ENCODE peak calls at places on chromosomes 4 and X, in eight cellular contexts. One of them, this sample, is unnamed.

GRCh38 chr4:86595426-86595805 is 1.3 kb downstream of the PTPN13 start:
- DNase-seq in body of pancreas: no peak
- DNase-seq in sigmoid colon: no peak
- DNase-seq in IMR-90: peak; percentile 30
- DNase-seq in ovary: no peak
- DNase-seq in adrenal gland: peak; percentile 31
- DNase-seq in NB4: peak; percentile 66
- DNase-seq in gastrocnemius medialis: no peak
- DNase-seq in this sample: no peak

GRCh38 chr4:85792576-85792975 is 317.6 kb downstream of the ARHGAP24 start:
- DNase-seq in body of pancreas: no peak
- DNase-seq in sigmoid colon: no peak
- DNase-seq in IMR-90: no peak
- DNase-seq in ovary: no peak
- DNase-seq in adrenal gland: no peak
- DNase-seq in NB4: no peak
- DNase-seq in gastrocnemius medialis: no peak
- DNase-seq in this sample: no peak

GRCh38 chrX:53356186-53356585 is 66.3 kb downstream of the SMC1A start:
- DNase-seq in body of pancreas: no peak
- DNase-seq in sigmoid colon: no peak
- DNase-seq in IMR-90: no peak
- DNase-seq in ovary: no peak
- DNase-seq in adrenal gland: no peak
- DNase-seq in NB4: peak; percentile 27
- DNase-seq in gastrocnemius medialis: no peak
- DNase-seq in this sample: no peak

GRCh38 chr4:111854494-111855087 is 290.7 kb upstream of the FAM241A start:
- DNase-seq in body of pancreas: peak; percentile 22
- DNase-seq in sigmoid colon: no peak
- DNase-seq in IMR-90: peak; percentile 30
- DNase-seq in ovary: no peak
- DNase-seq in adrenal gland: peak; percentile 25
- DNase-seq in NB4: peak; percentile 42
- DNase-seq in gastrocnemius medialis: no peak
- DNase-seq in this sample: no peak

GRCh38 chr4:48109413-48110263 is 24.4 kb downstream of the TXK start:
- DNase-seq in body of pancreas: no peak
- DNase-seq in sigmoid colon: no peak
- DNase-seq in IMR-90: peak; percentile 40
- DNase-seq in ovary: no peak
- DNase-seq in adrenal gland: no peak
- DNase-seq in NB4: peak; percentile 70
- DNase-seq in gastrocnemius medialis: no peak
- DNase-seq in this sample: no peak

GRCh38 chr4:14867847-14868246 is 134.4 kb upstream of the CPEB2 start:
- DNase-seq in body of pancreas: no peak
- DNase-seq in sigmoid colon: no peak
- DNase-seq in IMR-90: no peak
- DNase-seq in ovary: no peak
- DNase-seq in adrenal gland: no peak
- DNase-seq in NB4: no peak
- DNase-seq in gastrocnemius medialis: no peak
- DNase-seq in this sample: no peak

GRCh38 chr4:188178276-188178675 is 39.0 kb downstream of the TRIML1 start:
- DNase-seq in body of pancreas: no peak
- DNase-seq in sigmoid colon: no peak
- DNase-seq in IMR-90: peak; percentile 77
- DNase-seq in ovary: no peak
- DNase-seq in adrenal gland: no peak
- DNase-seq in NB4: no peak
- DNase-seq in gastrocnemius medialis: no peak
- DNase-seq in this sample: no peak

GRCh38 chrX:105126201-105126600 is 94.3 kb downstream of the TEX13A start:
- DNase-seq in body of pancreas: no peak
- DNase-seq in sigmoid colon: no peak
- DNase-seq in IMR-90: no peak
- DNase-seq in ovary: no peak
- DNase-seq in adrenal gland: no peak
- DNase-seq in NB4: no peak
- DNase-seq in gastrocnemius medialis: no peak
- DNase-seq in this sample: no peak

GRCh38 chr4:126630171-126630570 is 1002.6 kb upstream of the INTU start:
- DNase-seq in body of pancreas: no peak
- DNase-seq in sigmoid colon: no peak
- DNase-seq in IMR-90: no peak
- DNase-seq in ovary: no peak
- DNase-seq in adrenal gland: no peak
- DNase-seq in NB4: no peak
- DNase-seq in gastrocnemius medialis: no peak
- DNase-seq in this sample: no peak

GRCh38 chrX:13373807-13374187 is 53.9 kb upstream of the ATXN3L start:
- DNase-seq in body of pancreas: no peak
- DNase-seq in sigmoid colon: no peak
- DNase-seq in IMR-90: peak; percentile 82
- DNase-seq in ovary: no peak
- DNase-seq in adrenal gland: no peak
- DNase-seq in NB4: no peak
- DNase-seq in gastrocnemius medialis: no peak
- DNase-seq in this sample: no peak

GRCh38 chr4:154120277-154120676 is 331.4 kb upstream of the SFRP2 start:
- DNase-seq in body of pancreas: no peak
- DNase-seq in sigmoid colon: no peak
- DNase-seq in IMR-90: no peak
- DNase-seq in ovary: no peak
- DNase-seq in adrenal gland: no peak
- DNase-seq in NB4: no peak
- DNase-seq in gastrocnemius medialis: no peak
- DNase-seq in this sample: no peak

GRCh38 chr4:23005691-23006090 is 313.0 kb downstream of the GBA3 start:
- DNase-seq in body of pancreas: no peak
- DNase-seq in sigmoid colon: no peak
- DNase-seq in IMR-90: no peak
- DNase-seq in ovary: no peak
- DNase-seq in adrenal gland: no peak
- DNase-seq in NB4: no peak
- DNase-seq in gastrocnemius medialis: no peak
- DNase-seq in this sample: no peak

GRCh38 chrX:1387141-1387776 is 4.7 kb downstream of the SLC25A6 start:
- DNase-seq in body of pancreas: no peak
- DNase-seq in sigmoid colon: peak; percentile 65
- DNase-seq in IMR-90: no peak
- DNase-seq in ovary: peak; percentile 43
- DNase-seq in adrenal gland: no peak
- DNase-seq in NB4: no peak
- DNase-seq in gastrocnemius medialis: peak; percentile 10
- DNase-seq in this sample: no peak

GRCh38 chrX:1386338-1387127 is 5.4 kb downstream of the SLC25A6 start:
- DNase-seq in body of pancreas: no peak
- DNase-seq in sigmoid colon: peak; percentile 64
- DNase-seq in IMR-90: no peak
- DNase-seq in ovary: no peak
- DNase-seq in adrenal gland: no peak
- DNase-seq in NB4: no peak
- DNase-seq in gastrocnemius medialis: peak; percentile 10
- DNase-seq in this sample: no peak

GRCh38 chrX:1385251-1385794 is 6.6 kb downstream of the SLC25A6 start:
- DNase-seq in body of pancreas: no peak
- DNase-seq in sigmoid colon: peak; percentile 53
- DNase-seq in IMR-90: no peak
- DNase-seq in ovary: peak; percentile 41
- DNase-seq in adrenal gland: no peak
- DNase-seq in NB4: no peak
- DNase-seq in gastrocnemius medialis: peak; percentile 11
- DNase-seq in this sample: no peak

GRCh38 chrX:1385824-1386223 is 6.1 kb downstream of the SLC25A6 start:
- DNase-seq in body of pancreas: no peak
- DNase-seq in sigmoid colon: no peak
- DNase-seq in IMR-90: no peak
- DNase-seq in ovary: no peak
- DNase-seq in adrenal gland: no peak
- DNase-seq in NB4: no peak
- DNase-seq in gastrocnemius medialis: peak; percentile 12
- DNase-seq in this sample: no peak

DNA sequence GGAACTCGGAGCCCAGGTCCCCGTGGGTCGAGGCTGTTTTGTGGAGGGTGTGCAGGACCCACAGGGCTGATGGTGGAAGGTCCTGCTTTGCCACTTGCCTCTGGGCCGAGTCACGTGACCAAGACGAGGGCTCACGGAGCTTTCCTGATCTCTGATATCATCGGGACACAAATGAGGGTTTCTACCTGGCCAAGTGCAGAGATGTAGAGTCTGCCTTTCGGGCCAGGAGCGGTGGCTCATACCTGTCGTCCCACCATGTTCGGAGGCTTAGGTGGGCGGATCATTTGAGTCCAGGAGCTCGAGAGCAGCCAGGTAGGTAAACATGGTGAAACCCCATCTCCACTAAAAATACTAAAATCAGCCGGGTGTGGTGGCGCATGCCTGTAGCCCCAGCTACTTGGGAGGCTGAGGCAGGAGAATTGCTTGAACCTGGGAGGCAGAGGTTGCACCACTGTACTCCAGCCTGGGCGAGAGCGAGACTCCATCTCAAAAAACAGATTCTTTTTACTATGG is 7.1 kb downstream of the SLC25A6 start:
- DNase-seq in body of pancreas: no peak
- DNase-seq in sigmoid colon: peak; percentile 60
- DNase-seq in IMR-90: no peak
- DNase-seq in ovary: no peak
- DNase-seq in adrenal gland: no peak
- DNase-seq in NB4: no peak
- DNase-seq in gastrocnemius medialis: peak; percentile 14
- DNase-seq in this sample: no peak
- TF ChIP-seq POLR2A in body of pancreas: no peak
- TF ChIP-seq POLR2A in sigmoid colon: no peak
- TF ChIP-seq POLR2A in IMR-90: no peak
- TF ChIP-seq POLR2A in ovary: no peak
- TF ChIP-seq POLR2A in adrenal gland: no peak
- TF ChIP-seq POLR2A in NB4: no peak
- TF ChIP-seq POLR2A in gastrocnemius medialis: no peak
- TF ChIP-seq POLR2A in this sample: no peak

GRCh38 chr4:139177888-139178609 is 1.0 kb upstream of the ELF2 start:
- DNase-seq in body of pancreas: peak; percentile 96
- DNase-seq in sigmoid colon: peak; percentile 98
- DNase-seq in IMR-90: peak; percentile 91
- DNase-seq in ovary: peak; percentile 95
- DNase-seq in adrenal gland: peak; percentile 97
- DNase-seq in NB4: peak; percentile 97
- DNase-seq in gastrocnemius medialis: peak; percentile 95
- DNase-seq in this sample: peak; percentile 96
- TF ChIP-seq POLR2A in body of pancreas: peak; percentile 94
- TF ChIP-seq POLR2A in sigmoid colon: peak; percentile 83
- TF ChIP-seq POLR2A in IMR-90: peak; percentile 60
- TF ChIP-seq POLR2A in ovary: peak; percentile 75
- TF ChIP-seq POLR2A in adrenal gland: peak; percentile 98
- TF ChIP-seq POLR2A in NB4: peak; percentile 95
- TF ChIP-seq POLR2A in gastrocnemius medialis: peak; percentile 93
- TF ChIP-seq POLR2A in this sample: no peak

GRCh38 chrX:151398346-151398745 is 1.3 kb downstream of the VMA21 start:
- DNase-seq in body of pancreas: no peak
- DNase-seq in sigmoid colon: no peak
- DNase-seq in IMR-90: no peak
- DNase-seq in ovary: no peak
- DNase-seq in adrenal gland: no peak
- DNase-seq in NB4: peak; percentile 21
- DNase-seq in gastrocnemius medialis: no peak
- DNase-seq in this sample: no peak

GRCh38 chrX:151396042-151396826 is 772 bp upstream of the VMA21 start:
- DNase-seq in body of pancreas: no peak
- DNase-seq in sigmoid colon: no peak
- DNase-seq in IMR-90: peak; percentile 43
- DNase-seq in ovary: peak; percentile 57
- DNase-seq in adrenal gland: no peak
- DNase-seq in NB4: peak; percentile 71
- DNase-seq in gastrocnemius medialis: peak; percentile 18
- DNase-seq in this sample: peak; percentile 12

GRCh38 chrX:151393514-151393913 is 3.5 kb upstream of the VMA21 start:
- DNase-seq in body of pancreas: no peak
- DNase-seq in sigmoid colon: no peak
- DNase-seq in IMR-90: no peak
- DNase-seq in ovary: no peak
- DNase-seq in adrenal gland: no peak
- DNase-seq in NB4: peak; percentile 65
- DNase-seq in gastrocnemius medialis: no peak
- DNase-seq in this sample: no peak

GRCh38 chrX:151397741-151398070 is 700 bp downstream of the VMA21 start:
- DNase-seq in body of pancreas: no peak
- DNase-seq in sigmoid colon: no peak
- DNase-seq in IMR-90: no peak
- DNase-seq in ovary: no peak
- DNase-seq in adrenal gland: no peak
- DNase-seq in NB4: no peak
- DNase-seq in gastrocnemius medialis: no peak
- DNase-seq in this sample: no peak

GRCh38 chrX:151396827-151397740 is at the start of gene VMA21:
- DNase-seq in body of pancreas: peak; percentile 90
- DNase-seq in sigmoid colon: peak; percentile 96
- DNase-seq in IMR-90: peak; percentile 82
- DNase-seq in ovary: peak; percentile 95
- DNase-seq in adrenal gland: peak; percentile 89
- DNase-seq in NB4: peak; percentile 86
- DNase-seq in gastrocnemius medialis: peak; percentile 88
- DNase-seq in this sample: peak; percentile 93
- TF ChIP-seq POLR2A in body of pancreas: peak; percentile 78
- TF ChIP-seq POLR2A in sigmoid colon: peak; percentile 37
- TF ChIP-seq POLR2A in IMR-90: peak; percentile 32
- TF ChIP-seq POLR2A in ovary: peak; percentile 53
- TF ChIP-seq POLR2A in adrenal gland: peak; percentile 69
- TF ChIP-seq POLR2A in NB4: peak; percentile 73
- TF ChIP-seq POLR2A in gastrocnemius medialis: peak; percentile 60
- TF ChIP-seq POLR2A in this sample: no peak

DNA sequence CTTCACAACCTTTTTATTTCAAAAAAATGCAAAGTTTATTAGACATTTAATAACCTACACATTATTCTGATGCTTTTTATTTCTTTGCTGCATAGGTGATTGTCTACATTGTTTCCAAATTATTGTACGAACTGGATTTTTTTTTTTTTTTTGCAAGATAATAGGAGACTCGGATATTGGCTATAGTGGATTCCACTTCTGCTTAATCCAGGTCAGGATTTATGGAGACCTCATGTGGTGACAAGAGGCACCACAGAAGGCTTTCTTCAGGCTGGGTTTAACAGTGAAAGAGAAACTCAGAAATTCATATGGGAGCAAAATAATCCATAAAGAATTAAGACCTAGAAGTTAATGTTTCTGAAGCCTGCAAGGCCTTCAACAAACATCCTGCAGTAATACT is 2.4 kb upstream of the SLIT2 start:
- DNase-seq in body of pancreas: peak; percentile 12
- DNase-seq in sigmoid colon: no peak
- DNase-seq in IMR-90: peak; percentile 69
- DNase-seq in ovary: no peak
- DNase-seq in adrenal gland: peak; percentile 13
- DNase-seq in NB4: peak; percentile 39
- DNase-seq in gastrocnemius medialis: no peak
- DNase-seq in this sample: no peak
- TF ChIP-seq POLR2A in body of pancreas: no peak
- TF ChIP-seq POLR2A in sigmoid colon: no peak
- TF ChIP-seq POLR2A in IMR-90: no peak
- TF ChIP-seq POLR2A in ovary: no peak
- TF ChIP-seq POLR2A in adrenal gland: no peak
- TF ChIP-seq POLR2A in NB4: no peak
- TF ChIP-seq POLR2A in gastrocnemius medialis: no peak
- TF ChIP-seq POLR2A in this sample: no peak

GRCh38 chr4:105473340-105474109 is at the start of gene PPA2:
- DNase-seq in body of pancreas: peak; percentile 82
- DNase-seq in sigmoid colon: peak; percentile 94
- DNase-seq in IMR-90: peak; percentile 89
- DNase-seq in ovary: peak; percentile 87
- DNase-seq in adrenal gland: peak; percentile 93
- DNase-seq in NB4: peak; percentile 93
- DNase-seq in gastrocnemius medialis: peak; percentile 78
- DNase-seq in this sample: peak; percentile 89
- TF ChIP-seq POLR2A in body of pancreas: peak; percentile 92
- TF ChIP-seq POLR2A in sigmoid colon: peak; percentile 66
- TF ChIP-seq POLR2A in IMR-90: peak; percentile 81
- TF ChIP-seq POLR2A in ovary: peak; percentile 81
- TF ChIP-seq POLR2A in adrenal gland: peak; percentile 90
- TF ChIP-seq POLR2A in NB4: peak; percentile 51
- TF ChIP-seq POLR2A in gastrocnemius medialis: peak; percentile 70
- TF ChIP-seq POLR2A in this sample: peak; percentile 88